ENCODE peak calls at places on chromosome 5, in four cellular contexts. One of them, this sample, is unnamed. For H3K27me3, the result is how much of the 10 kb centered on the place peaks cover.

GRCh38 chr5:152674403-152674802 is 269.3 kb upstream of the NMUR2 start:
- DNase-seq in heart right ventricle: no peak
- DNase-seq in right lobe of liver: no peak
- DNase-seq in H9: no peak
- DNase-seq in this sample: no peak

GRCh38 chr5:114419941-114420340 is 58.1 kb downstream of the KCNN2 start:
- DNase-seq in heart right ventricle: no peak
- DNase-seq in right lobe of liver: no peak
- DNase-seq in H9: no peak
- DNase-seq in this sample: no peak

GRCh38 chr5:121797677-121798518 is 53.8 kb upstream of the FTMT start:
- DNase-seq in heart right ventricle: no peak
- DNase-seq in right lobe of liver: no peak
- DNase-seq in H9: no peak
- DNase-seq in this sample: no peak

GRCh38 chr5:64680289-64680688 is 10.0 kb upstream of the SHISAL2B start:
- DNase-seq in heart right ventricle: no peak
- DNase-seq in right lobe of liver: no peak
- DNase-seq in H9: peak
- DNase-seq in this sample: no peak

GRCh38 chr5:174918655-174919054 is 194.3 kb downstream of the MSX2 start:
- DNase-seq in heart right ventricle: no peak
- DNase-seq in right lobe of liver: no peak
- DNase-seq in H9: no peak
- DNase-seq in this sample: no peak

GRCh38 chr5:66963559-66963971 is 233.0 kb downstream of the CD180 start:
- DNase-seq in heart right ventricle: peak
- DNase-seq in right lobe of liver: no peak
- DNase-seq in H9: peak
- DNase-seq in this sample: no peak

GRCh38 chr5:61257421-61257820 is 74.6 kb upstream of the ZSWIM6 start:
- DNase-seq in heart right ventricle: no peak
- DNase-seq in right lobe of liver: no peak
- DNase-seq in H9: no peak
- DNase-seq in this sample: no peak

GRCh38 chr5:90866333-90866732 is 307.7 kb downstream of the ADGRV1 start:
- DNase-seq in heart right ventricle: no peak
- DNase-seq in right lobe of liver: no peak
- DNase-seq in H9: no peak
- DNase-seq in this sample: no peak

GRCh38 chr5:2746642-2747041 is 4.8 kb downstream of the IRX2 start:
- DNase-seq in heart right ventricle: no peak
- DNase-seq in right lobe of liver: no peak
- DNase-seq in H9: no peak
- DNase-seq in this sample: no peak
- H3K27me3 ChIP-seq in heart right ventricle: half or more
- H3K27me3 ChIP-seq in right lobe of liver: under half
- H3K27me3 ChIP-seq in H9: under half
- H3K27me3 ChIP-seq in this sample: half or more

DNA sequence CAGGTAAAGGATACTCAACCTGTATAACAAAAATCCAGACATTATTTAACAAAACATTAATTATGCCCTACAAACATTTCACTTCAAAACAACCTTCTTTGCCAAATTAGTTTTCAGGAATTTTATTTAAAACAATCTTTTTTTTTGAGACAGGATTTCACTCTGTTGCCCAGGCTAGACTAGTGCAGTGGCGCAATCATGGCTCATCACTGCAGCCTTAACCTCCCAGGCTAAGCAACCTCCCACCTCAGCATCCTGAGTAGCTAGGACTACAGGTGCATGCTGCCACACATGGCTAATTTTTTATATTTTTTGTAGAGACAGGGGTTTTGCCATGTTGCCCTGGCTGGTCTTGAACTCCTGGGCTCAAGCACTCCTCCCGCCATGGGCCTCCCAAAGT is 3.9 kb downstream of the FNIP1 start:
- DNase-seq in heart right ventricle: no peak
- DNase-seq in right lobe of liver: no peak
- DNase-seq in H9: no peak
- DNase-seq in this sample: no peak
- H3K27me3 ChIP-seq in heart right ventricle: under half
- H3K27me3 ChIP-seq in right lobe of liver: under half
- H3K27me3 ChIP-seq in H9: under half
- H3K27me3 ChIP-seq in this sample: under half

GRCh38 chr5:3116366-3116765 is 364.9 kb upstream of the IRX2 start:
- DNase-seq in heart right ventricle: no peak
- DNase-seq in right lobe of liver: no peak
- DNase-seq in H9: no peak
- DNase-seq in this sample: no peak
- H3K27me3 ChIP-seq in heart right ventricle: half or more
- H3K27me3 ChIP-seq in right lobe of liver: under half
- H3K27me3 ChIP-seq in H9: half or more
- H3K27me3 ChIP-seq in this sample: under half

GRCh38 chr5:95283022-95283615 is 1.8 kb downstream of the MCTP1 start:
- DNase-seq in heart right ventricle: no peak
- DNase-seq in right lobe of liver: no peak
- DNase-seq in H9: peak
- DNase-seq in this sample: no peak

GRCh38 chr5:95283761-95284511 is 958 bp downstream of the MCTP1 start:
- DNase-seq in heart right ventricle: peak
- DNase-seq in right lobe of liver: no peak
- DNase-seq in H9: peak
- DNase-seq in this sample: peak

GRCh38 chr5:95280692-95281091 is 4.2 kb downstream of the MCTP1 start:
- DNase-seq in heart right ventricle: no peak
- DNase-seq in right lobe of liver: no peak
- DNase-seq in H9: no peak
- DNase-seq in this sample: no peak

GRCh38 chr5:95284512-95285405 is at the start of gene MCTP1:
- DNase-seq in heart right ventricle: peak
- DNase-seq in right lobe of liver: no peak
- DNase-seq in H9: peak
- DNase-seq in this sample: peak

GRCh38 chr5:95281211-95281610 is 3.7 kb downstream of the MCTP1 start:
- DNase-seq in heart right ventricle: no peak
- DNase-seq in right lobe of liver: no peak
- DNase-seq in H9: peak
- DNase-seq in this sample: no peak
- H3K27me3 ChIP-seq in heart right ventricle: half or more
- H3K27me3 ChIP-seq in right lobe of liver: under half
- H3K27me3 ChIP-seq in H9: under half
- H3K27me3 ChIP-seq in this sample: half or more

DNA sequence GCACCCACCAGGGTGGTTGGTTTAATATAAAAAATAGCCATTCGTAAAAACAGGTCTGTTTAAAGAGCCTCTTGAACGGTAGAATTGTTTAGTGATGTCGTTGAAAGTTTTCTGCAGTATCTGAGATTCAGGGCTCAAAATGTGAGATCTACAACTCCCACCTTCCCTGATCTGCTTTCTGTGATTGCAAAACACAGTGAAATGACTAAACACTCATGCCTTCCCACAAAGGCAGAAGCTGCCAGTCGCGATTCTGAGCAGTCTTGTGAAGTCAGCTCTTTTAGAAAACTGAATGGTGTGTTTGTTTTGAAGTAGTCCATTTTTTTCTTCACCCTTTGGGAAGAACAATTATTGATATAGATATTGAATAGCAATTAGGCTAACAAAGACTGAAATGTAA is 3.7 kb downstream of the RXFP3 start:
- DNase-seq in heart right ventricle: no peak
- DNase-seq in right lobe of liver: no peak
- DNase-seq in H9: no peak
- DNase-seq in this sample: no peak
- H3K27me3 ChIP-seq in heart right ventricle: half or more
- H3K27me3 ChIP-seq in right lobe of liver: under half
- H3K27me3 ChIP-seq in H9: under half
- H3K27me3 ChIP-seq in this sample: half or more